ENCODE peak calls at places on chromosomes 3 and 15, in nine cellular contexts. S, I, X, V, N, F, H, E and U are unnamed samples.

GRCh38 chr3:60992395-60992794 is 258.9 kb downstream of the FHIT start:
- DNase-seq in N (no peak), S (no peak), F (no peak), H (no peak), X (peak), I (no peak), E (no peak), V (no peak), U (no peak)

GRCh38 chr3:138845771-138846173 is 11.0 kb upstream of the PIK3CB start:
- DNase-seq in X (no peak), E (no peak), F (no peak), I (no peak), H (peak), N (no peak), S (no peak), V (no peak), U (no peak)

GRCh38 chr3:124519844-124520243 is 210.4 kb upstream of the UMPS start:
- DNase-seq in E (no peak), V (no peak), I (no peak), H (no peak), S (no peak), X (no peak), F (no peak), N (no peak), U (no peak)

GRCh38 chr3:149373235-149374125 is 4.0 kb downstream of the TM4SF1 start:
- DNase-seq in I (no peak), E (no peak), X (no peak), N (no peak), F (no peak), H (peak), S (no peak), V (no peak), U (no peak)

GRCh38 chr3:180040966-180041365 is 4.2 kb upstream of the PEX5L start:
- DNase-seq in H (no peak), S (no peak), N (no peak), E (no peak), F (no peak), I (no peak), X (no peak), V (no peak), U (no peak)

GRCh38 chr3:59480486-59480995 is 430.7 kb upstream of the CFAP20DC start:
- DNase-seq in E (peak), X (no peak), H (no peak), S (no peak), I (no peak), V (no peak), N (no peak), F (no peak), U (no peak)

GRCh38 chr3:64290864-64291263 is 65.6 kb upstream of the PRICKLE2 start:
- DNase-seq in I (no peak), N (no peak), X (no peak), H (no peak), E (no peak), S (no peak), V (no peak), F (no peak), U (no peak)

GRCh38 chr15:74399511-74400312 is 32.3 kb upstream of the CYP11A1 start:
- DNase-seq in X (no peak), N (no peak), V (no peak), E (no peak), S (no peak), I (no peak), H (no peak), F (no peak), U (peak)

GRCh38 chr3:41893977-41894376 is 67.9 kb downstream of the ULK4 start:
- DNase-seq in S (peak), X (no peak), I (no peak), E (no peak), V (no peak), F (no peak), N (no peak), H (peak), U (no peak)

GRCh38 chr3:9951962-9952805 is at the start of gene PRRT3:
- DNase-seq in N (peak), I (no peak), S (no peak), E (no peak), F (peak), V (no peak), X (no peak), H (no peak), U (peak)

GRCh38 chr3:61682671-61683408 is 121.5 kb downstream of the PTPRG start:
- DNase-seq in N (no peak), F (no peak), H (no peak), E (no peak), X (no peak), V (no peak), I (no peak), S (no peak), U (no peak)

GRCh38 chr3:108391917-108392585 is 95.7 kb downstream of the HHLA2 start:
- DNase-seq in N (no peak), E (no peak), X (no peak), V (no peak), I (no peak), H (no peak), S (no peak), F (no peak), U (no peak)

GRCh38 chr15:65054333-65055200 is 9.4 kb downstream of the SLC51B start:
- DNase-seq in N (peak), I (peak), V (peak), X (peak), S (peak), E (no peak), F (peak), H (peak), U (peak)

GRCh38 chr3:48898383-48899234 is at the start of gene SLC25A20:
- DNase-seq in H (peak), S (peak), N (peak), X (peak), V (peak), I (peak), F (peak), E (peak), U (peak)

GRCh38 chr15:66986951-66987350 is 78.5 kb upstream of the SMAD3 start:
- DNase-seq in H (no peak), V (no peak), N (no peak), E (no peak), F (no peak), I (no peak), S (no peak), X (no peak), U (no peak)

GRCh38 chr15:90076716-90077115 is 25.6 kb downstream of the IDH2 start:
- DNase-seq in N (no peak), X (no peak), H (no peak), F (no peak), E (no peak), V (no peak), S (no peak), I (no peak), U (no peak)

GRCh38 chr3:108218811-108219210 is 3.4 kb downstream of the IFT57 start:
- DNase-seq in I (no peak), X (no peak), E (no peak), N (no peak), H (no peak), F (no peak), V (no peak), S (no peak), U (no peak)

GRCh38 chr15:74431645-74432044 is 2.1 kb downstream of the SEMA7A start:
- DNase-seq in S (no peak), E (no peak), H (no peak), I (no peak), X (no peak), N (no peak), V (no peak), F (no peak), U (no peak)

GRCh38 chr3:152497457-152497856 is 228.7 kb downstream of the MBNL1 start:
- DNase-seq in N (no peak), I (no peak), S (no peak), X (no peak), V (no peak), E (no peak), F (no peak), H (no peak), U (no peak)

GRCh38 chr3:39474126-39474515 is 6.6 kb downstream of the MOBP start:
- DNase-seq in N (no peak), S (no peak), E (no peak), I (no peak), H (no peak), V (no peak), X (no peak), F (no peak), U (no peak)

GRCh38 chr15:51842852-51843737 is 13.6 kb downstream of the TMOD3 start:
- DNase-seq in I (no peak), S (no peak), N (no peak), X (no peak), E (no peak), H (peak), F (no peak), V (no peak), U (no peak)

GRCh38 chr3:143847787-143848631 is at the start of gene SLC9A9:
- DNase-seq in H (no peak), F (peak), N (no peak), X (no peak), I (no peak), S (peak), E (peak), V (no peak), U (peak)

GRCh38 chr3:39414421-39414907 is 7.9 kb downstream of the RPSA start:
- DNase-seq in X (no peak), S (no peak), H (no peak), I (no peak), N (peak), F (peak), V (no peak), E (no peak), U (peak)

GRCh38 chr15:36925671-36926421 is 174.5 kb downstream of the MEIS2 start:
- DNase-seq in H (no peak), X (no peak), E (no peak), F (no peak), N (no peak), I (no peak), S (no peak), V (no peak), U (no peak)

GRCh38 chr3:167575000-167575399 is 78.7 kb downstream of the WDR49 start:
- DNase-seq in V (no peak), S (no peak), I (no peak), F (no peak), H (no peak), E (no peak), N (peak), X (no peak), U (no peak)

GRCh38 chr3:115513411-115513800 is 109.9 kb upstream of the GAP43 start:
- DNase-seq in H (no peak), S (no peak), N (no peak), E (no peak), V (no peak), F (no peak), I (no peak), X (no peak), U (no peak)

GRCh38 chr15:90018216-90018831 is 17.2 kb downstream of the ZNF710 start:
- DNase-seq in V (peak), F (no peak), H (no peak), I (no peak), N (no peak), E (no peak), X (peak), S (no peak), U (peak)

GRCh38 chr15:40893733-40894688 is at the start of gene VPS18:
- DNase-seq in X (peak), F (peak), N (peak), S (peak), V (peak), I (peak), E (peak), H (peak), U (peak)
- TF ChIP-seq POLR2A in X (peak), F (peak), N (no peak), S (peak), V (peak), I (peak), E (peak), H (peak), U (peak)

GRCh38 chr15:61916104-61916503 is 144.1 kb downstream of the VPS13C start:
- DNase-seq in V (no peak), H (no peak), X (no peak), F (no peak), E (no peak), N (no peak), I (no peak), S (no peak), U (no peak)
- TF ChIP-seq EP300 in V (no peak), H (no peak), X (no peak), F (no peak), E (no peak), N (no peak), I (no peak), S (no peak), U (no peak)

GRCh38 chr15:58227706-58228543 is 89.7 kb downstream of the AQP9 start:
- DNase-seq in V (peak), X (peak), H (peak), S (peak), F (peak), E (peak), N (peak), I (peak), U (peak)
- TF ChIP-seq POLR2A in V (no peak), X (no peak), H (no peak), S (no peak), F (no peak), E (no peak), N (no peak), I (no peak), U (no peak)

DNA sequence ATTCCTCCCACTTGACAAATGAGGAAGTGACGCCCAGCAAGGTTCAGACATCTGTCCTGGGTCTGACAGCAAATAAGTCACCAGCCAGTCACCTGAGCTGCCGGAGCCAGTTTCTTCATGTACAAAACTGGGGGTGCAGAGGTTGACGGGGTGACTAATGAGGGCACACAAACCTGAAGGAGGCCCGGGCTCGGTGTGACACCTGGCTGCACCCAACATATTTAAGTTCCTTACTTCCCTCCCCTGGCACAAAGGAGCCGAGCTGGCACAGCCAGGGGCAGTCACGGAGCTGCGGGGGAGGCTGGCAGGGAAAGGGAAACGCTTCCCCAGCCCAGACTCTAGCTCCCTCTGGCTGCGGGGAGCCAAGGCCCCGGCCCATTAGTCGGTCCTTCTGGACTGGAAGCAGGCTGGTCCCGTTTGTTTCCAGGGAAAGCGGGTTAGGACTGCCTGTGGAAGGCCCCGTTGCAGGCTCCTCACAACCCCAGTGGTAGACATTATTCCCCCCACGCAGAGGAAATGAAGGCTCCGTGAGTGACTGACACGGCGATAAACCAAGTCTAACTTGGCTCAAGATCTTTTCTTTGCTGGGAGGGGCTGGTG is 2.3 kb downstream of the FBXL22 start:
- DNase-seq in F (peak), S (peak), E (no peak), X (peak), N (peak), H (peak), V (peak), I (no peak), U (peak)
- TF ChIP-seq EP300 in F (no peak), S (no peak), E (no peak), X (no peak), N (no peak), H (no peak), V (no peak), I (no peak), U (no peak)